ENCODE peak calls at places on chromosomes 2 and 18, in seven cellular contexts. Q, M, K, Y, S, B and T are unnamed samples.

GRCh38 chr2:165015052-165015642 is 59.8 kb upstream of the SLC38A11 start:
- DNase-seq in K (peak), B (peak), S (peak), M (peak), Y (peak), Q (peak), T (peak)

GRCh38 chr2:194867328-194867727 is 789.7 kb upstream of the SLC39A10 start:
- DNase-seq in Y (no peak), M (peak), Q (no peak), B (peak), K (no peak), S (no peak), T (no peak)

GRCh38 chr18:74370163-74370562 is 54.5 kb downstream of the C18orf63 start:
- DNase-seq in B (no peak), K (no peak), Y (no peak), Q (no peak), M (no peak), S (no peak), T (no peak)

GRCh38 chr2:108909917-108910515 is 79.0 kb downstream of the EDAR start:
- DNase-seq in S (no peak), Q (peak), B (no peak), M (no peak), K (peak), Y (no peak), T (no peak)

GRCh38 chr2:237714690-237715458 is 83.7 kb upstream of the RBM44 start:
- DNase-seq in M (peak), S (no peak), Y (no peak), K (no peak), B (no peak), Q (peak), T (peak)

GRCh38 chr2:154664248-154664647 is 34.2 kb upstream of the KCNJ3 start:
- DNase-seq in Y (no peak), B (no peak), M (no peak), K (no peak), S (no peak), Q (no peak), T (no peak)

GRCh38 chr2:218993345-218994315 is at the start of gene CRYBA2:
- DNase-seq in B (no peak), Y (no peak), K (peak), M (peak), Q (peak), S (no peak), T (no peak)

GRCh38 chr18:10213526-10213925 is 240.9 kb upstream of the APCDD1 start:
- DNase-seq in S (no peak), B (peak), Q (no peak), K (no peak), Y (peak), M (peak), T (no peak)

GRCh38 chr2:54575379-54575888 is 119.3 kb downstream of the SPTBN1 start:
- DNase-seq in B (no peak), Y (no peak), S (no peak), K (no peak), M (peak), Q (no peak), T (no peak)